ENCODE peak calls at places on chromosomes 1 and 21, in four cellular contexts. One of them, this sample, is unnamed.
A peak's percentile ranks its signal among the peaks of the same experiment; 100 is the strongest.

GRCh38 chr1:210236386-210236839 is 3.8 kb downstream of the SERTAD4 start:
- DNase-seq in A549: no peak
- DNase-seq in ascending aorta: no peak
- DNase-seq in PC-3: no peak
- DNase-seq in this sample: peak; percentile 24

GRCh38 chr1:15691434-15692032 is 7.4 kb downstream of the PLEKHM2 start:
- DNase-seq in ascending aorta: no peak
- DNase-seq in A549: no peak
- DNase-seq in PC-3: no peak
- DNase-seq in this sample: peak; percentile 45

GRCh38 chr1:186044079-186044685 is 310.0 kb downstream of the HMCN1 start:
- DNase-seq in A549: no peak
- DNase-seq in PC-3: no peak
- DNase-seq in ascending aorta: no peak
- DNase-seq in this sample: no peak

GRCh38 chr1:30757196-30757949 is at the start of gene LAPTM5:
- DNase-seq in ascending aorta: no peak
- DNase-seq in A549: no peak
- DNase-seq in PC-3: no peak
- DNase-seq in this sample: peak; percentile 51

GRCh38 chr1:248589334-248589733 is 8.2 kb downstream of the OR2T10 start:
- DNase-seq in A549: no peak
- DNase-seq in ascending aorta: no peak
- DNase-seq in PC-3: no peak
- DNase-seq in this sample: no peak

GRCh38 chr1:118842462-118843201 is 145.5 kb downstream of the TBX15 start:
- DNase-seq in PC-3: peak; percentile 11
- DNase-seq in A549: no peak
- DNase-seq in ascending aorta: no peak
- DNase-seq in this sample: no peak

GRCh38 chr1:154324669-154325582 is at the start of gene ATP8B2:
- DNase-seq in PC-3: peak; percentile 92
- DNase-seq in A549: peak; percentile 96
- DNase-seq in ascending aorta: peak; percentile 87
- DNase-seq in this sample: peak; percentile 77

GRCh38 chr1:203996126-203996525 is 76.8 kb upstream of the SOX13 start:
- DNase-seq in PC-3: no peak
- DNase-seq in ascending aorta: no peak
- DNase-seq in A549: no peak
- DNase-seq in this sample: peak; percentile 14

GRCh38 chr1:15426492-15427279 is 11.6 kb upstream of the CTRC start:
- DNase-seq in ascending aorta: no peak
- DNase-seq in A549: peak; percentile 54
- DNase-seq in PC-3: peak; percentile 51
- DNase-seq in this sample: peak; percentile 63

GRCh38 chr1:150798509-150798908 is 9.6 kb downstream of the CTSK start:
- DNase-seq in ascending aorta: no peak
- DNase-seq in A549: no peak
- DNase-seq in PC-3: no peak
- DNase-seq in this sample: no peak

GRCh38 chr1:29809446-29810120 is 573.3 kb downstream of the PTPRU start:
- DNase-seq in PC-3: no peak
- DNase-seq in ascending aorta: peak; percentile 13
- DNase-seq in A549: no peak
- DNase-seq in this sample: no peak

GRCh38 chr1:243399561-243400155 is 143.8 kb downstream of the SDCCAG8 start:
- DNase-seq in PC-3: no peak
- DNase-seq in A549: no peak
- DNase-seq in ascending aorta: no peak
- DNase-seq in this sample: no peak

GRCh38 chr21:41210405-41211040 is 42.6 kb downstream of the BACE2 start:
- DNase-seq in A549: no peak
- DNase-seq in ascending aorta: no peak
- DNase-seq in PC-3: no peak
- DNase-seq in this sample: peak; percentile 32

GRCh38 chr1:202698276-202698675 is 12.0 kb downstream of the SYT2 start:
- DNase-seq in PC-3: no peak
- DNase-seq in ascending aorta: no peak
- DNase-seq in A549: no peak
- DNase-seq in this sample: no peak

GRCh38 chr1:1274931-1275431 is 1.3 kb upstream of the UBE2J2 start:
- DNase-seq in PC-3: no peak
- DNase-seq in ascending aorta: no peak
- DNase-seq in A549: no peak
- DNase-seq in this sample: no peak

GRCh38 chr1:151009206-151009587 is 948 bp downstream of the PRUNE1 start:
- DNase-seq in PC-3: no peak
- DNase-seq in A549: no peak
- DNase-seq in ascending aorta: no peak
- DNase-seq in this sample: peak; percentile 35

GRCh38 chr1:184457500-184457899 is 70.7 kb downstream of the C1orf21 start:
- DNase-seq in ascending aorta: no peak
- DNase-seq in A549: no peak
- DNase-seq in PC-3: no peak
- DNase-seq in this sample: peak; percentile 29

GRCh38 chr1:197510691-197511378 is 242.8 kb downstream of the CRB1 start:
- DNase-seq in A549: no peak
- DNase-seq in ascending aorta: no peak
- DNase-seq in PC-3: no peak
- DNase-seq in this sample: no peak

GRCh38 chr1:167165948-167166702 is 54.6 kb upstream of the POU2F1 start:
- DNase-seq in ascending aorta: no peak
- DNase-seq in A549: no peak
- DNase-seq in PC-3: no peak
- DNase-seq in this sample: peak; percentile 31

GRCh38 chr1:31931241-31932225 is 6.6 kb downstream of the PTP4A2 start:
- DNase-seq in ascending aorta: no peak
- DNase-seq in PC-3: peak; percentile 70
- DNase-seq in A549: no peak
- DNase-seq in this sample: peak; percentile 73

GRCh38 chr1:114286179-114286578 is 132.5 kb upstream of the SYT6 start:
- DNase-seq in A549: no peak
- DNase-seq in PC-3: no peak
- DNase-seq in ascending aorta: no peak
- DNase-seq in this sample: peak; percentile 17

GRCh38 chr1:71232166-71232763 is 151.4 kb upstream of the ZRANB2 start:
- DNase-seq in PC-3: no peak
- DNase-seq in A549: no peak
- DNase-seq in ascending aorta: no peak
- DNase-seq in this sample: no peak

GRCh38 chr21:36754241-36754881 is 55.4 kb downstream of the SIM2 start:
- DNase-seq in PC-3: no peak
- DNase-seq in A549: no peak
- DNase-seq in ascending aorta: no peak
- DNase-seq in this sample: no peak

GRCh38 chr1:212607206-212607923 is 1.2 kb upstream of the ATF3 start:
- DNase-seq in ascending aorta: peak; percentile 81
- DNase-seq in A549: no peak
- DNase-seq in PC-3: peak; percentile 43
- DNase-seq in this sample: no peak

GRCh38 chr1:212606042-212606733 is 2.4 kb upstream of the ATF3 start:
- DNase-seq in ascending aorta: no peak
- DNase-seq in PC-3: no peak
- DNase-seq in A549: no peak
- DNase-seq in this sample: no peak

GRCh38 chr1:212607924-212608208 is 695 bp upstream of the ATF3 start:
- DNase-seq in A549: no peak
- DNase-seq in PC-3: no peak
- DNase-seq in ascending aorta: no peak
- DNase-seq in this sample: no peak

GRCh38 chr1:212606734-212607205 is 1.8 kb upstream of the ATF3 start:
- DNase-seq in ascending aorta: peak; percentile 83
- DNase-seq in PC-3: peak; percentile 63
- DNase-seq in A549: no peak
- DNase-seq in this sample: no peak

GRCh38 chr1:212605441-212605976 is 3.1 kb upstream of the ATF3 start:
- DNase-seq in A549: no peak
- DNase-seq in ascending aorta: no peak
- DNase-seq in PC-3: no peak
- DNase-seq in this sample: no peak
- H3K4me3 ChIP-seq in A549: no peak overlapping the region
- H3K4me3 ChIP-seq in ascending aorta: no peak overlapping the region
- H3K4me3 ChIP-seq in PC-3: no peak overlapping the region
- H3K4me3 ChIP-seq in this sample: no peak overlapping the region

DNA sequence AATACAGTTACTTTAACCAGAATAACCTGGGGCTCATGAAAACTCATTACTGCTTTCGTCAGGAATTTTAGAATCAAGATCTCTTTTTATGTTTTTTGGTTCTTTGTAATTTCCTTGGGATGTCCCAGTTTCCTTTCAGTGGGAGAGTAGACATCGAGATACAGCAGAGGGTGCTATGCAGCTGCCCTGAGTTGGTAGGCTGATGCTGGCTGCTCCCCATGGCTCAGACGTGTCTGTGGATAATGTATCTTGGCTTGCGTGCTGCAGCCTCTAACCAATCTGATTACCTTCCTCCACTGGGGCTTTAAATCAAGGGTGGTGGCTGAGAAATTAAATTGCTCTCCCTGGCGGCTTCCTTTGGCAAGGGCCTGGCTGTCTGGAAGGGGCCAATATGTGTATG is 253.7 kb downstream of the CACNA1E start:
- DNase-seq in A549: no peak
- DNase-seq in PC-3: no peak
- DNase-seq in ascending aorta: no peak
- DNase-seq in this sample: no peak
- H3K4me3 ChIP-seq in A549: no peak overlapping the region
- H3K4me3 ChIP-seq in PC-3: no peak overlapping the region
- H3K4me3 ChIP-seq in ascending aorta: no peak overlapping the region
- H3K4me3 ChIP-seq in this sample: no peak overlapping the region

GRCh38 chr1:179814513-179814838 is 63.1 kb downstream of the TOR1AIP2 start:
- DNase-seq in A549: no peak
- DNase-seq in PC-3: no peak
- DNase-seq in ascending aorta: no peak
- DNase-seq in this sample: no peak
- H3K4me3 ChIP-seq in A549: peak overlapping the region; percentile 48
- H3K4me3 ChIP-seq in PC-3: peak overlapping the region; percentile 67
- H3K4me3 ChIP-seq in ascending aorta: peak overlapping the region; percentile 42
- H3K4me3 ChIP-seq in this sample: peak overlapping the region; percentile 36

GRCh38 chr1:152109231-152109997 is 5.8 kb downstream of the TCHH start:
- DNase-seq in PC-3: peak; percentile 44
- DNase-seq in A549: no peak
- DNase-seq in ascending aorta: no peak
- DNase-seq in this sample: no peak

GRCh38 chr1:152107984-152108898 is 7.0 kb downstream of the TCHH start:
- DNase-seq in ascending aorta: no peak
- DNase-seq in PC-3: no peak
- DNase-seq in A549: peak; percentile 18
- DNase-seq in this sample: peak; percentile 74

GRCh38 chr1:152109998-152110294 is 5.3 kb downstream of the TCHH start:
- DNase-seq in PC-3: no peak
- DNase-seq in A549: no peak
- DNase-seq in ascending aorta: no peak
- DNase-seq in this sample: no peak

GRCh38 chr1:152108899-152109222 is 6.4 kb downstream of the TCHH start:
- DNase-seq in PC-3: no peak
- DNase-seq in A549: no peak
- DNase-seq in ascending aorta: no peak
- DNase-seq in this sample: no peak

GRCh38 chr1:152107289-152107983 is 7.8 kb downstream of the TCHH start:
- DNase-seq in A549: peak; percentile 30
- DNase-seq in ascending aorta: no peak
- DNase-seq in PC-3: no peak
- DNase-seq in this sample: no peak
- H3K4me3 ChIP-seq in A549: peak overlapping the region; percentile 49
- H3K4me3 ChIP-seq in ascending aorta: no peak overlapping the region
- H3K4me3 ChIP-seq in PC-3: no peak overlapping the region
- H3K4me3 ChIP-seq in this sample: peak overlapping the region; percentile 28

DNA sequence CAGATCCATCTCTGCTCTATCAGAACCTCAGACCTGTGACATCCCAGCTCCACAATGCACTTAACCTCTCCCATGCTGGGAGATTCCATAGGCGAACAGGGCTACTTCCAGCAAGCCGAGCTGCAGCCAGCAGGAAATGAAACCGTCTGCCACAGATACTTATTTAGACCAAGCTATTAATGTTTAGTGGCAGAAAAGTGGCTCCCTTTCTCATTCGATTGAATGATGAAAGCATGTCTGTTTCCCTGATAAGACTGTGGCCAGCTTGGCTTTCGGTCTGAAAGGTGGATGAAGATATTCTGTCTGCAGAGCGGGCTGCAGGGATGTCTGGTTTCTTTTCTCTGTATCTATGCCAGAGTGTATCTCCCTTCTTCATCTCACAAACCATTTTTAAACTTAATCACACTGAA is 146.4 kb downstream of the GREM2 start:
- DNase-seq in A549: no peak
- DNase-seq in ascending aorta: no peak
- DNase-seq in PC-3: no peak
- DNase-seq in this sample: peak; percentile 15
- H3K4me3 ChIP-seq in A549: no peak overlapping the region
- H3K4me3 ChIP-seq in ascending aorta: no peak overlapping the region
- H3K4me3 ChIP-seq in PC-3: no peak overlapping the region
- H3K4me3 ChIP-seq in this sample: no peak overlapping the region

DNA sequence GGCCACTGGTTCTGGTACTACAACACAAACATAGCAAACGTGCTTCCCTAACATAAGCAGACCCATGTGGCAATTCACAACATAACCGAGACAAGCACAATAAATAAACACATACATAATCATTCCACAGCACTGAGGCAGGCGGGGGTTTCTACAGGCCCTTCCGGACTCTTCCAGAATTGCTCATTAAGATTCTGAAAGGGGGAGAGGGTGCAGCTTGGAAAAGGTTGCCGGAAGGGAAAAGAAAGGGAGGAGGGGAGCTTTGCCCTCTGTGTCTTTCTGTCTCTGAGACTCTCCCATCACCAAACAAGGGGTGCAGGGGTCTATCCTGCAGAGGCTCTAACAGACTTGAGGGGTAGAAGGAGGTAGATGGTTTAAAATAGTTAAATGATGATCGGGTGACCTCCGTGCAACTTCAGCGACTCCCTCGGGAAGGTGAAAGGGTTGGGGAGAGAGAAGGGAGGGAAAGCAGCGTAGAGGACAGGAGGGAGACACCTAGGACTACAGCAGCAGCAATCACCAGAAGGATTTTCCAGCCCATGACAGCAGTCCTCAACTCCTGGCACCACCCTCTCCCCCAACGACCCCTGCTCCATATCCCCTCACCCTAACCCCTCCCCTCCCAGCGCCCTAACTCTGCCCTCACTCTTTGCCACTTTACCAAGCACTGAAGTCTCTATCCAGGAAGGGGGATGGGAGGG is 365.4 kb upstream of the ESRRG start:
- DNase-seq in ascending aorta: no peak
- DNase-seq in A549: no peak
- DNase-seq in PC-3: no peak
- DNase-seq in this sample: no peak
- H3K4me3 ChIP-seq in ascending aorta: no peak overlapping the region
- H3K4me3 ChIP-seq in A549: no peak overlapping the region
- H3K4me3 ChIP-seq in PC-3: peak overlapping the region; percentile 84
- H3K4me3 ChIP-seq in this sample: no peak overlapping the region

This sample was measured in cardiac fibroblast.